ENCODE peak calls at places on chromosome 2, in eight cellular contexts. I, M, U, B, R, P, Q and E are unnamed samples.

GRCh38 chr2:172481507-172482262 is 54.3 kb downstream of the ITGA6 start:
- DNase-seq in I (no peak), M (no peak), U (no peak), B (no peak), R (no peak), P (no peak), Q (no peak), E (no peak)

GRCh38 chr2:38497670-38498037 is 105.1 kb downstream of the HNRNPLL start:
- DNase-seq in I (no peak), M (no peak), U (no peak), B (no peak), R (no peak), P (no peak), Q (no peak), E (no peak)

GRCh38 chr2:223123859-223124610 is 72.0 kb downstream of the KCNE4 start:
- DNase-seq in I (no peak), M (no peak), U (no peak), B (no peak), R (peak), P (peak), Q (no peak), E (no peak)

GRCh38 chr2:73176205-73176880 is 26.0 kb upstream of the NOTO start:
- DNase-seq in I (no peak), M (no peak), U (no peak), B (peak), R (peak), P (peak), Q (no peak), E (no peak)

GRCh38 chr2:68449395-68449678 is 17.8 kb downstream of the FBXO48 start:
- DNase-seq in I (no peak), M (no peak), U (no peak), B (peak), R (no peak), P (no peak), Q (no peak), E (no peak)

GRCh38 chr2:151153601-151154000 is 108.1 kb downstream of the RBM43 start:
- DNase-seq in I (no peak), M (no peak), U (no peak), B (no peak), R (no peak), P (no peak), Q (no peak), E (no peak)

GRCh38 chr2:181074457-181074856 is 94.1 kb downstream of the UBE2E3 start:
- DNase-seq in I (no peak), M (no peak), U (no peak), B (no peak), R (peak), P (peak), Q (no peak), E (no peak)

GRCh38 chr2:32947484-32948143 is 861 bp downstream of the LTBP1 start:
- DNase-seq in I (no peak), M (no peak), U (no peak), B (peak), R (peak), P (peak), Q (peak), E (no peak)

GRCh38 chr2:119434664-119435063 is 3.0 kb downstream of the TMEM37 start:
- DNase-seq in I (no peak), M (no peak), U (no peak), B (no peak), R (no peak), P (no peak), Q (no peak), E (no peak)

GRCh38 chr2:65456074-65456473 is 23.7 kb upstream of the SPRED2 start:
- DNase-seq in I (no peak), M (no peak), U (no peak), B (no peak), R (peak), P (peak), Q (no peak), E (no peak)

GRCh38 chr2:1609706-1610485 is 134.4 kb downstream of the PXDN start:
- DNase-seq in I (no peak), M (no peak), U (no peak), B (no peak), R (no peak), P (no peak), Q (no peak), E (no peak)